ENCODE peak calls at places on chromosomes 3 and 15, in ten cellular contexts. I is body of pancreas, T is vagina, X is endothelial cell of umbilical vein, J is stomach, A is right lobe of liver, W is HCT116, M is spleen, K is adrenal gland, D is IMR-90. L is an unnamed sample.

GRCh38 chr3:18190646-18191045 is 234.5 kb downstream of the SATB1 start:
- DNase-seq in I (no peak), T (no peak), X (no peak), J (no peak), A (no peak), W (no peak), M (no peak), K (no peak), D (no peak), L (no peak)

GRCh38 chr3:17424137-17424536 is 318.3 kb downstream of the TBC1D5 start:
- DNase-seq in I (peak; percentile 23), T (no peak), X (no peak), J (no peak), A (no peak), W (no peak), M (no peak), K (peak; percentile 29), D (peak; percentile 6), L (no peak)

GRCh38 chr3:72043212-72044133 is 258.5 kb upstream of the PROK2 start:
- DNase-seq in I (no peak), T (no peak), X (no peak), J (no peak), A (no peak), W (no peak), M (no peak), K (no peak), D (no peak), L (no peak)

GRCh38 chr3:140351466-140351865 is 326.4 kb upstream of the TRIM42 start:
- DNase-seq in I (no peak), T (no peak), X (no peak), J (no peak), A (no peak), W (no peak), M (no peak), K (no peak), D (no peak), L (no peak)

GRCh38 chr3:55283441-55283925 is 203.6 kb downstream of the WNT5A start:
- DNase-seq in I (no peak), T (no peak), X (no peak), J (no peak), A (no peak), W (no peak), M (no peak), K (no peak), D (no peak), L (no peak)

GRCh38 chr3:31077021-31077601 is 182.7 kb upstream of the GADL1 start:
- DNase-seq in I (no peak), T (no peak), X (peak; percentile 89), J (no peak), A (no peak), W (peak; percentile 80), M (no peak), K (peak; percentile 29), D (peak; percentile 96), L (no peak)

GRCh38 chr3:101532783-101533602 is 20.0 kb upstream of the SENP7 start:
- DNase-seq in I (no peak), T (no peak), X (peak; percentile 39), J (no peak), A (no peak), W (no peak), M (no peak), K (no peak), D (no peak), L (no peak)

GRCh38 chr3:108156312-108156853 is 65.6 kb upstream of the CD47 start:
- DNase-seq in I (no peak), T (no peak), X (no peak), J (no peak), A (no peak), W (no peak), M (no peak), K (no peak), D (no peak), L (no peak)

GRCh38 chr15:89364741-89365450 is 30.3 kb upstream of the POLG start:
- DNase-seq in I (no peak), T (no peak), X (no peak), J (no peak), A (no peak), W (no peak), M (no peak), K (no peak), D (no peak), L (no peak)

GRCh38 chr15:89364341-89364740 is 29.7 kb upstream of the POLG start:
- DNase-seq in I (peak; percentile 40), T (no peak), X (no peak), J (no peak), A (peak; percentile 63), W (no peak), M (peak; percentile 74), K (no peak), D (no peak), L (no peak)

GRCh38 chr15:89363133-89363532 is 28.5 kb upstream of the POLG start:
- DNase-seq in I (no peak), T (no peak), X (no peak), J (no peak), A (no peak), W (no peak), M (peak; percentile 28), K (no peak), D (no peak), L (no peak)

GRCh38 chr15:89362203-89363101 is 27.8 kb upstream of the POLG start:
- DNase-seq in I (no peak), T (no peak), X (no peak), J (no peak), A (no peak), W (no peak), M (peak; percentile 59), K (no peak), D (no peak), L (no peak)

GRCh38 chr15:89363770-89364169 is 29.1 kb upstream of the POLG start:
- DNase-seq in I (no peak), T (no peak), X (no peak), J (no peak), A (no peak), W (no peak), M (no peak), K (no peak), D (no peak), L (no peak)
- H3K27me3 ChIP-seq in I (no peaks in the 10 kb centered on the region), T (peaks cover 41% of the 10 kb centered on the region), X (peaks cover 94% of the 10 kb centered on the region), J (peaks cover 100% of the 10 kb centered on the region), A (peaks cover 21% of the 10 kb centered on the region), W (peaks cover 6% of the 10 kb centered on the region), M (peaks cover 100% of the 10 kb centered on the region), K (peaks cover 98% of the 10 kb centered on the region), D (peaks cover 92% of the 10 kb centered on the region), L (peaks cover 38% of the 10 kb centered on the region)

GRCh38 chr15:76994001-76994400 is 925 bp upstream of the PSTPIP1 start:
- DNase-seq in I (no peak), T (no peak), X (no peak), J (peak; percentile 44), A (peak; percentile 55), W (no peak), M (peak; percentile 93), K (no peak), D (no peak), L (no peak)

GRCh38 chr15:76996076-76996525 is 1.2 kb downstream of the PSTPIP1 start:
- DNase-seq in I (no peak), T (no peak), X (no peak), J (no peak), A (no peak), W (no peak), M (no peak), K (no peak), D (no peak), L (no peak)

GRCh38 chr15:76994496-76994895 is 430 bp upstream of the PSTPIP1 start:
- DNase-seq in I (no peak), T (no peak), X (no peak), J (no peak), A (no peak), W (no peak), M (no peak), K (no peak), D (no peak), L (no peak)

GRCh38 chr15:76996526-76997401 is 1.8 kb downstream of the PSTPIP1 start:
- DNase-seq in I (no peak), T (no peak), X (peak; percentile 60), J (no peak), A (no peak), W (no peak), M (peak; percentile 88), K (no peak), D (peak; percentile 27), L (no peak)

DNA sequence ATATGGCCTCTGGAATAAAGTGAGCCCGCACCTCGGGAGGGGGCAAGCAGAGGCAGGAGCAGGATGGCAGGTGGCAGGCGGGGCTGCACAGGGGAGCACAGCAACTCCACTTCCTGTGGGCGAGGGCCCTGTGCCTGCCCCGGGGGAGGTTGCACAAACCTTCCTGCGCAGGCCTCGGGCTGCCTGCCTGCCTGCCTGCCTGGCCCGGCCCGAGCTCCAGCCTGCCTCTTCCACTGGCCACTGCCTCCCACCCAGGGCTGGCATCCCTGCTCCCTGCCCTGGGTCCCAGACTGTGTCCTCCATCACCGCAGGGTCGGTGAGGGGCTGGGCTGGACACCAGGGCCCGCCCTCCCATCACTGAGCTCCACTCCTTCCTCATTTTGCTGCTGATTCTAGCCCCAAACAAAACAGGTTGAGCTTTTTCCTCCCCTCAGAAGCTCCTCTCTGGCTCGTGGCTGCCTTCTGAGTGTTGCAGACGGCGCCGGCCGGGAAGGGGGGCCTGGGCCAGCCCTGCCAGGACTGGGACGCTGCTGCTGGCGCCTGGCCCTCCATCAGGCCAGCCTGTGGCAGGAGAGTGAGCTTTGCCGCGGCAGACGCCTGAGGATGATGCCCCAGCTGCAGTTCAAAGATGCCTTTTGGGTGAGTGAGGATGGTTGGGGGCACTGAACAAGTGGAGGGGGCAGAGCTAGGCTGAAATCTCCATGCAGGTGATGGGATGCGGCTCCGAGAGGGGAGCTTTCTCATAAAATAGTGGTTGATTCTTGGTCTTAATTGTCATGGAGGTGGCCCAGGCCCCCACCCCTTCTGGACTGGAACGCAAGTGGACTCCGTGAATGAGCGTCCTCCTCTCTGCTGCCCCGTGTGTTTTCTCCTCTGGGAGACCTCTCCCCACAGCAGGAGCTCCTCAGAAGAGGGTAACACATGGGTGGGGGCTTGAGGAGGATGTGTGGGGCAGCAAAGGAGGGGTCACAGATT is at the start of gene PSTPIP1:
- DNase-seq in I (no peak), T (no peak), X (no peak), J (peak; percentile 43), A (peak; percentile 61), W (no peak), M (peak; percentile 96), K (no peak), D (no peak), L (peak; percentile 42)
- TF ChIP-seq POLR2A in I (no peak), T (no peak), X (no peak), J (no peak), A (no peak), W (no peak), M (peak; percentile 43), K (no peak), D (no peak), L (no peak)

DNA sequence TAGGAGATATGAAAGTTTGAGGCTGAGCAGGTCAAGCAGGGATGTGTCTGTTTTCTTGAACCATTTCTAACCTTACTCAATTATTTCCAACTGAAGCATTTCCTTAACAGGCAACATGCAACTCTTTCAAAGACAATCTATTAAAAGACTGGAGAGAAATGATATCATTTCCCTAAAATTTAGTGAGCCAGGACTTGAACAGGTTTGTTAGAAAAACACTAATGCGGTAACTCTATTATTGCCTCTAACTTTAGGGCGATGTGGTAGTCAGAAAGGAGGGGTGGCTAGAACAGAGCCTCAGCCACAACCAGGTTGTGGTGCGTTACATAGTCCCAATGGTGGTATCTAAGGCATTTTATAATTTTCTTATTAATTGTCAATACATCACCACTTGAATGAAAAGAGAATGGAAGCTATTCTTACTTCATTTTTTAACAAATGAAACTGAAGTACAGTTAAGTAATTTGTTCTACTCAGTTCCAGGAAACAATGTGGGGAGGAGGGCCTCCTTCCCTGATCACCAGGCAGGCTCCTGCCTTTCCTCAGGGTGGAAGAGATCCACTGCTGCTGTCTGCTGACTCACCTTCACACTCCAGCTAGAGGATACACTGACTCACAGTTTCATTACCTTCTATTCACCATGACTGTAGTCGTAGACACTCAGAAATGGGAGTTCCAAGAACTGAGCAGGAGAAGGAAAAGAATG is 22.8 kb downstream of the MYO1E start:
- DNase-seq in I (no peak), T (no peak), X (peak; percentile 89), J (no peak), A (no peak), W (peak; percentile 83), M (no peak), K (peak; percentile 35), D (peak; percentile 94), L (peak; percentile 57)
- H3K4me3 ChIP-seq in I (no peak overlapping the region), T (no peak overlapping the region), X (no peak overlapping the region), J (no peak overlapping the region), A (no peak overlapping the region), W (no peak overlapping the region), M (no peak overlapping the region), K (no peak overlapping the region), D (no peak overlapping the region), L (no peak overlapping the region)

DNA sequence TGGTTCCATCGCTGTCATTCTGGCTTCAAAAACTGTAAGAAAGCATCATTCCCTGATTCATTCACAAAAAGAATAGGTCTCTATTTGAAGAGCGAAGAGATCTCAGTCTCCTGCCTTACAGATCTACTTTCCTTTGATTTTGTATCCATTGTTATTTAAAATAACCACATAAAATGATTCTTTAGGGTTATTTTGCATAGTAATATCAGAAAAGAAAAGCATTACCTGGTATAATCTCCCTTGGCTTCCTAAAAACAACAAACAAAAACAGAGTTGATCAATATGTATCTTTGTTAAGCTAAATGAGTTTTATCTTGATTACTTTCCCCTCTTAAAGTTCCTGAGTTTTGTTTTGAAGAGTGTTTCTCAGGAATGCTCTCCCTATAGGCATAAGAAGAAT is 126.6 kb upstream of the LMOD3 start:
- DNase-seq in I (no peak), T (no peak), X (no peak), J (no peak), A (no peak), W (no peak), M (no peak), K (no peak), D (no peak), L (no peak)
- H3K27me3 ChIP-seq in I (no peaks in the 10 kb centered on the region), T (no peaks in the 10 kb centered on the region), X (no peaks in the 10 kb centered on the region), J (no peaks in the 10 kb centered on the region), A (no peaks in the 10 kb centered on the region), W (no peaks in the 10 kb centered on the region), M (no peaks in the 10 kb centered on the region), K (no peaks in the 10 kb centered on the region), D (peaks cover 45% of the 10 kb centered on the region), L (no peaks in the 10 kb centered on the region)